ENCODE peak calls at places on chromosomes 6 and 20, in five cellular contexts. One of them, this sample, is unnamed.

GRCh38 chr20:2692036-2692885 is at the start of gene EBF4:
- DNase-seq in CD4-positive, alpha-beta memory T cell: no peak
- DNase-seq in SK-N-DZ: peak
- DNase-seq in caudate nucleus: no peak
- DNase-seq in anterior cingulate cortex: peak
- DNase-seq in this sample: no peak

GRCh38 chr6:133160531-133160930 is 80.6 kb upstream of the EYA4 start:
- DNase-seq in CD4-positive, alpha-beta memory T cell: no peak
- DNase-seq in anterior cingulate cortex: no peak
- DNase-seq in SK-N-DZ: no peak
- DNase-seq in caudate nucleus: no peak
- DNase-seq in this sample: no peak

GRCh38 chr6:121849477-121849876 is 414.0 kb downstream of the GJA1 start:
- DNase-seq in caudate nucleus: no peak
- DNase-seq in CD4-positive, alpha-beta memory T cell: no peak
- DNase-seq in anterior cingulate cortex: no peak
- DNase-seq in SK-N-DZ: peak
- DNase-seq in this sample: peak

GRCh38 chr20:24943196-24943595 is 5.9 kb upstream of the CST7 start:
- DNase-seq in caudate nucleus: no peak
- DNase-seq in SK-N-DZ: no peak
- DNase-seq in anterior cingulate cortex: no peak
- DNase-seq in CD4-positive, alpha-beta memory T cell: no peak
- DNase-seq in this sample: no peak

GRCh38 chr6:84882768-84883766 is 118.7 kb upstream of the TBX18 start:
- DNase-seq in CD4-positive, alpha-beta memory T cell: no peak
- DNase-seq in SK-N-DZ: no peak
- DNase-seq in anterior cingulate cortex: no peak
- DNase-seq in caudate nucleus: no peak
- DNase-seq in this sample: no peak

GRCh38 chr6:132300323-132300949 is 100.8 kb downstream of the MOXD1 start:
- DNase-seq in caudate nucleus: no peak
- DNase-seq in SK-N-DZ: peak
- DNase-seq in CD4-positive, alpha-beta memory T cell: no peak
- DNase-seq in anterior cingulate cortex: peak
- DNase-seq in this sample: peak

GRCh38 chr20:58702859-58703648 is 10.5 kb downstream of the NPEPL1 start:
- DNase-seq in caudate nucleus: no peak
- DNase-seq in anterior cingulate cortex: no peak
- DNase-seq in CD4-positive, alpha-beta memory T cell: no peak
- DNase-seq in SK-N-DZ: no peak
- DNase-seq in this sample: no peak

GRCh38 chr6:7060769-7061516 is 46.8 kb upstream of the RREB1 start:
- DNase-seq in CD4-positive, alpha-beta memory T cell: no peak
- DNase-seq in anterior cingulate cortex: no peak
- DNase-seq in caudate nucleus: no peak
- DNase-seq in SK-N-DZ: no peak
- DNase-seq in this sample: no peak

GRCh38 chr20:2585811-2586210 is 49.4 kb downstream of the TMC2 start:
- DNase-seq in CD4-positive, alpha-beta memory T cell: no peak
- DNase-seq in anterior cingulate cortex: no peak
- DNase-seq in SK-N-DZ: no peak
- DNase-seq in caudate nucleus: no peak
- DNase-seq in this sample: peak

GRCh38 chr6:40358473-40359460 is 228.4 kb downstream of the LRFN2 start:
- DNase-seq in SK-N-DZ: no peak
- DNase-seq in CD4-positive, alpha-beta memory T cell: no peak
- DNase-seq in anterior cingulate cortex: no peak
- DNase-seq in caudate nucleus: no peak
- DNase-seq in this sample: no peak

GRCh38 chr6:27254566-27254965 is 7.1 kb downstream of the PRSS16 start:
- DNase-seq in CD4-positive, alpha-beta memory T cell: no peak
- DNase-seq in SK-N-DZ: no peak
- DNase-seq in caudate nucleus: no peak
- DNase-seq in anterior cingulate cortex: no peak
- DNase-seq in this sample: no peak

GRCh38 chr6:13617066-13617465 is 1.9 kb downstream of the NOL7 start:
- DNase-seq in CD4-positive, alpha-beta memory T cell: no peak
- DNase-seq in SK-N-DZ: no peak
- DNase-seq in anterior cingulate cortex: no peak
- DNase-seq in caudate nucleus: no peak
- DNase-seq in this sample: no peak

GRCh38 chr6:139303176-139303575 is 11.4 kb upstream of the TXLNB start:
- DNase-seq in caudate nucleus: no peak
- DNase-seq in CD4-positive, alpha-beta memory T cell: no peak
- DNase-seq in anterior cingulate cortex: no peak
- DNase-seq in SK-N-DZ: no peak
- DNase-seq in this sample: no peak

GRCh38 chr20:58818585-58819285 is 32.0 kb downstream of the GNAS-AS1 start:
- DNase-seq in anterior cingulate cortex: no peak
- DNase-seq in SK-N-DZ: no peak
- DNase-seq in caudate nucleus: no peak
- DNase-seq in CD4-positive, alpha-beta memory T cell: no peak
- DNase-seq in this sample: peak

GRCh38 chr6:169539176-169539897 is 162.5 kb downstream of the WDR27 start:
- DNase-seq in CD4-positive, alpha-beta memory T cell: no peak
- DNase-seq in SK-N-DZ: no peak
- DNase-seq in caudate nucleus: no peak
- DNase-seq in anterior cingulate cortex: no peak
- DNase-seq in this sample: no peak

GRCh38 chr6:75386050-75386770 is 101.6 kb upstream of the TMEM30A start:
- DNase-seq in CD4-positive, alpha-beta memory T cell: no peak
- DNase-seq in anterior cingulate cortex: no peak
- DNase-seq in SK-N-DZ: no peak
- DNase-seq in caudate nucleus: no peak
- DNase-seq in this sample: peak

GRCh38 chr6:17431581-17431980 is 38.2 kb downstream of the CAP2 start:
- DNase-seq in caudate nucleus: no peak
- DNase-seq in anterior cingulate cortex: no peak
- DNase-seq in CD4-positive, alpha-beta memory T cell: no peak
- DNase-seq in SK-N-DZ: no peak
- DNase-seq in this sample: no peak

GRCh38 chr6:40719671-40720374 is 132.7 kb upstream of the LRFN2 start:
- DNase-seq in SK-N-DZ: peak
- DNase-seq in CD4-positive, alpha-beta memory T cell: no peak
- DNase-seq in caudate nucleus: no peak
- DNase-seq in anterior cingulate cortex: no peak
- DNase-seq in this sample: peak

GRCh38 chr6:93369586-93370134 is 49.7 kb downstream of the EPHA7 start:
- DNase-seq in anterior cingulate cortex: no peak
- DNase-seq in caudate nucleus: no peak
- DNase-seq in SK-N-DZ: no peak
- DNase-seq in CD4-positive, alpha-beta memory T cell: no peak
- DNase-seq in this sample: no peak

GRCh38 chr6:8481727-8482126 is 46.4 kb upstream of the SLC35B3 start:
- DNase-seq in anterior cingulate cortex: no peak
- DNase-seq in caudate nucleus: no peak
- DNase-seq in CD4-positive, alpha-beta memory T cell: no peak
- DNase-seq in SK-N-DZ: no peak
- DNase-seq in this sample: no peak

GRCh38 chr6:89999154-89999553 is 104.9 kb downstream of the GJA10 start:
- DNase-seq in CD4-positive, alpha-beta memory T cell: no peak
- DNase-seq in SK-N-DZ: no peak
- DNase-seq in anterior cingulate cortex: no peak
- DNase-seq in caudate nucleus: no peak
- DNase-seq in this sample: no peak

GRCh38 chr6:132060591-132060990 is 109.4 kb upstream of the CCN2 start:
- DNase-seq in SK-N-DZ: no peak
- DNase-seq in anterior cingulate cortex: no peak
- DNase-seq in caudate nucleus: no peak
- DNase-seq in CD4-positive, alpha-beta memory T cell: no peak
- DNase-seq in this sample: peak

GRCh38 chr20:11993886-11994466 is 76.3 kb downstream of the BTBD3 start:
- DNase-seq in caudate nucleus: no peak
- DNase-seq in anterior cingulate cortex: no peak
- DNase-seq in SK-N-DZ: no peak
- DNase-seq in CD4-positive, alpha-beta memory T cell: no peak
- DNase-seq in this sample: no peak

GRCh38 chr6:48476257-48476656 is 365.3 kb upstream of the PTCHD4 start:
- DNase-seq in caudate nucleus: no peak
- DNase-seq in CD4-positive, alpha-beta memory T cell: no peak
- DNase-seq in SK-N-DZ: no peak
- DNase-seq in anterior cingulate cortex: no peak
- DNase-seq in this sample: peak

GRCh38 chr6:130575971-130576370 is 210.2 kb downstream of the TMEM200A start:
- DNase-seq in anterior cingulate cortex: no peak
- DNase-seq in caudate nucleus: no peak
- DNase-seq in SK-N-DZ: no peak
- DNase-seq in CD4-positive, alpha-beta memory T cell: peak
- DNase-seq in this sample: no peak

GRCh38 chr6:144582939-144583613 is 297.9 kb downstream of the UTRN start:
- DNase-seq in anterior cingulate cortex: peak
- DNase-seq in SK-N-DZ: peak
- DNase-seq in caudate nucleus: peak
- DNase-seq in CD4-positive, alpha-beta memory T cell: peak
- DNase-seq in this sample: no peak

GRCh38 chr20:57991211-57991841 is 237.1 kb downstream of the ANKRD60 start:
- DNase-seq in SK-N-DZ: no peak
- DNase-seq in caudate nucleus: no peak
- DNase-seq in anterior cingulate cortex: no peak
- DNase-seq in CD4-positive, alpha-beta memory T cell: no peak
- DNase-seq in this sample: peak

GRCh38 chr6:11702039-11702795 is 76.4 kb downstream of the ADTRP start:
- DNase-seq in SK-N-DZ: no peak
- DNase-seq in CD4-positive, alpha-beta memory T cell: no peak
- DNase-seq in caudate nucleus: no peak
- DNase-seq in anterior cingulate cortex: peak
- DNase-seq in this sample: no peak

GRCh38 chr20:32871622-32872160 is 13.0 kb downstream of the EFCAB8 start:
- DNase-seq in caudate nucleus: no peak
- DNase-seq in CD4-positive, alpha-beta memory T cell: no peak
- DNase-seq in anterior cingulate cortex: no peak
- DNase-seq in SK-N-DZ: no peak
- DNase-seq in this sample: no peak

GRCh38 chr6:136069119-136069518 is 181.0 kb downstream of the MTFR2 start:
- DNase-seq in anterior cingulate cortex: no peak
- DNase-seq in CD4-positive, alpha-beta memory T cell: no peak
- DNase-seq in SK-N-DZ: no peak
- DNase-seq in caudate nucleus: no peak
- DNase-seq in this sample: peak

This sample was measured in astrocyte of the cerebellum.